ENCODE peak calls at places on chromosome 6, in six cellular contexts. S, L, G, W, F and M are unnamed samples.

GRCh38 chr6:81816387-81816786 is 63.9 kb upstream of the TENT5A start:
- DNase-seq in S (no peak), L (no peak), G (no peak), W (no peak), F (no peak), M (no peak)

GRCh38 chr6:32941412-32941784 is 570 bp upstream of the HLA-DMB start:
- DNase-seq in S (no peak), L (no peak), G (no peak), W (no peak), F (no peak), M (no peak)

GRCh38 chr6:12009904-12010634 is 2.0 kb upstream of the HIVEP1 start:
- DNase-seq in S (no peak), L (no peak), G (no peak), W (no peak), F (no peak), M (no peak)

GRCh38 chr6:139981810-139982550 is 607.5 kb upstream of the CITED2 start:
- DNase-seq in S (no peak), L (no peak), G (no peak), W (no peak), F (no peak), M (no peak)

GRCh38 chr6:38792356-38792755 is 77.2 kb downstream of the DNAH8 start:
- DNase-seq in S (no peak), L (no peak), G (no peak), W (no peak), F (no peak), M (no peak)

GRCh38 chr6:32967151-32968091 is 973 bp upstream of the BRD2 start:
- DNase-seq in S (no peak), L (peak; percentile 41), G (no peak), W (no peak), F (no peak), M (peak; percentile 52)

GRCh38 chr6:118565317-118565960 is 17.3 kb downstream of the PLN start:
- DNase-seq in S (no peak), L (no peak), G (no peak), W (no peak), F (no peak), M (no peak)

GRCh38 chr6:128327890-128328289 is 192.5 kb downstream of the PTPRK start:
- DNase-seq in S (no peak), L (no peak), G (no peak), W (no peak), F (no peak), M (no peak)

GRCh38 chr6:169847773-169848380 is 96.5 kb downstream of the ERMARD start:
- DNase-seq in S (no peak), L (no peak), G (no peak), W (no peak), F (peak; percentile 14), M (no peak)

GRCh38 chr6:131250121-131250520 is 114.9 kb downstream of the AKAP7 start:
- DNase-seq in S (peak; percentile 65), L (peak; percentile 34), G (peak; percentile 24), W (no peak), F (peak; percentile 58), M (peak; percentile 57)

GRCh38 chr6:141105481-141105880 is 1027.2 kb upstream of the GJE1 start:
- DNase-seq in S (no peak), L (no peak), G (no peak), W (no peak), F (no peak), M (no peak)

GRCh38 chr6:122405417-122405816 is 6.0 kb downstream of the HSF2 start:
- DNase-seq in S (no peak), L (no peak), G (no peak), W (no peak), F (no peak), M (no peak)

GRCh38 chr6:151180321-151180720 is 59.4 kb upstream of the AKAP12 start:
- DNase-seq in S (no peak), L (no peak), G (no peak), W (no peak), F (no peak), M (no peak)

GRCh38 chr6:157648561-157648960 is 174.5 kb upstream of the SNX9 start:
- DNase-seq in S (peak; percentile 54), L (no peak), G (no peak), W (no peak), F (no peak), M (no peak)

GRCh38 chr6:56860466-56860865 is 94.4 kb upstream of the BEND6 start:
- DNase-seq in S (no peak), L (no peak), G (no peak), W (no peak), F (no peak), M (no peak)

GRCh38 chr6:125753218-125753936 is 3.9 kb downstream of the HEY2 start:
- DNase-seq in S (no peak), L (no peak), G (no peak), W (no peak), F (no peak), M (peak; percentile 78)

GRCh38 chr6:53898026-53898795 is 103.4 kb downstream of the LRRC1 start:
- DNase-seq in S (no peak), L (no peak), G (no peak), W (no peak), F (no peak), M (no peak)

GRCh38 chr6:153069897-153070296 is 61.2 kb downstream of the RGS17 start:
- DNase-seq in S (no peak), L (no peak), G (no peak), W (no peak), F (no peak), M (no peak)

GRCh38 chr6:30685157-30685976 is 1.1 kb downstream of the PPP1R18 start:
- DNase-seq in S (peak; percentile 73), L (no peak), G (no peak), W (no peak), F (no peak), M (no peak)

GRCh38 chr6:41543087-41543486 is 3.1 kb upstream of the FOXP4 start:
- DNase-seq in S (no peak), L (no peak), G (no peak), W (no peak), F (no peak), M (no peak)

GRCh38 chr6:159527351-159527750 is 165.7 kb downstream of the SOD2 start:
- DNase-seq in S (no peak), L (no peak), G (no peak), W (no peak), F (no peak), M (no peak)
- TF ChIP-seq CTCF in S (no peak), L (no peak), G (no peak), W (no peak), F (no peak), M (no peak)

GRCh38 chr6:3296537-3297453 is 38.0 kb downstream of the PSMG4 start:
- DNase-seq in S (peak; percentile 43), L (no peak), G (no peak), W (no peak), F (no peak), M (no peak)

GRCh38 chr6:3293271-3294155 is 34.8 kb downstream of the PSMG4 start:
- DNase-seq in S (peak; percentile 51), L (no peak), G (no peak), W (no peak), F (no peak), M (peak; percentile 7)

GRCh38 chr6:3294396-3294795 is 35.6 kb downstream of the PSMG4 start:
- DNase-seq in S (peak; percentile 14), L (no peak), G (no peak), W (no peak), F (no peak), M (no peak)

GRCh38 chr6:3296113-3296512 is 37.4 kb downstream of the PSMG4 start:
- DNase-seq in S (peak; percentile 52), L (no peak), G (no peak), W (no peak), F (no peak), M (peak; percentile 27)

DNA sequence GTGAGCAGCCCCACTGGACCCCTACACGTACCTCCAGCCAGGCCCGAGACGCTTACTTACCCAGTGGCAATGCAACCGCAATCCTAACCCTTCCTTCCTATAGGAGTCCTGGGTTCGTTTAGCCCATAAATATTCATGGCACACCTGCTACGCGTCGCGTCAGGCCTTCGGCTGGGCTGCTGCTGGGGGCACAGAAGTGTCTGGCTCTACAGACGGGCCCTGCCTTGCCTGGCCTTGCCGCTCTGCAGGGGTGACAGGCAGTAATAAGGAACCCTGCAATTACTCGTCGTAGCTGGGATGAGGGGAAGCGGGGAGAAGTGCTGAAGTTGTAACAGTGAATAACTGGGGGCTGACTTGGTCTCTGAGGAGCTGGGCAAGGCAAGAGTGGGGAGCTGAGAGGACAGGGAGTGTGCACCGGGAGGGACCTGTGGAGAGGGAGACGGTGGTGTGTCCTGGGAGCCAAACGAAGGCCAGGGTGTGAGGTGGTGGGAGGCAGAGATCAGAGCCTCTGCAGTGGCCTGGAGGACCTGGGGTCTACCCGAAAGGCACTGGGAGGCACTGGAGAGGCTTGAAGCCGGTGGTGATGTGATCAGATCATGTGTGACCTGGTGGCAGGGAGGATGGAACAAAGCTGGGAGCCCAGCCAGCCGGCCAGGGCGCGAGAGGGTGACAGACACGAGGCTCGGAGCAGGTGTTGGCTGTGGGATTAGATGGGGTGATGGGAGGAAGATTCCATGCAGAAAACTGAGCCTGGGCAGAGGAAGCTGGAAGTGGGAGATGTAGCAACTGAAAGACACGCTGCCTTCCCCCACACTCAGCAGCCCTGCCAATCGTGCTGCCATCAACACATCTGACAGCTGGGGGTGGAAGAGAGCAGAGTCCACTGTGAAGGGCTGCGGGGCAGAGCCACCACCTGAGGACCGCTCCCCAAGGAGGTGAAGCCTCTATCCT is 36.4 kb downstream of the PSMG4 start:
- DNase-seq in S (peak; percentile 50), L (no peak), G (peak; percentile 72), W (no peak), F (no peak), M (no peak)
- TF ChIP-seq CTCF in S (no peak), L (no peak), G (peak; percentile 33), W (no peak), F (no peak), M (no peak)

GRCh38 chr6:25025919-25026301 is 90.2 kb upstream of the RIPOR2 start:
- DNase-seq in S (no peak), L (no peak), G (no peak), W (no peak), F (no peak), M (no peak)

GRCh38 chr6:25025248-25025918 is 89.6 kb upstream of the RIPOR2 start:
- DNase-seq in S (no peak), L (no peak), G (no peak), W (no peak), F (no peak), M (no peak)

GRCh38 chr6:25027221-25027916 is 91.6 kb upstream of the RIPOR2 start:
- DNase-seq in S (no peak), L (no peak), G (no peak), W (no peak), F (peak; percentile 39), M (no peak)

GRCh38 chr6:25028346-25028745 is 92.6 kb upstream of the RIPOR2 start:
- DNase-seq in S (no peak), L (no peak), G (no peak), W (no peak), F (no peak), M (no peak)

DNA sequence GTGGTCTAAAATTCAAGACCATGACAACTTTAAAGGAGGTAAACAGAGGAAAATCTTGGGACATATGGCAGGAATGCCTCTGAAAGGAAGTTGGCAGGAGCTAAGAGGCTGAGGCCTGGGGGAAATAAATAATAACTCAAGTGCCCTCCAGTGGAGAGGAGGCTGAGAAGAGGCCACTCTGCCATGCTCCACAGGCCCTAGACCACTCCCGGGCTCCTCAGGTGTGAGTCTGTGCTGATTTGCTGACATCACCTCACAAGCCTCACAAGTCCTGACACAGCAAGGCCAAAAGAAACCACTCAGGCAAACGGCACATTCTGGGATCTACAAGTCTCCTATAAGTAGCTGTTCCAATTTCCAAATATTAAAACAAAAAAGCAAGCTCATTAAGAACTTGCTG is 91.0 kb upstream of the RIPOR2 start:
- DNase-seq in S (no peak), L (no peak), G (no peak), W (no peak), F (no peak), M (no peak)
- TF ChIP-seq CTCF in S (no peak), L (no peak), G (no peak), W (no peak), F (no peak), M (no peak)

GRCh38 chr6:89081423-89082322 is 1.1 kb downstream of the PNRC1 start:
- DNase-seq in S (peak; percentile 100), L (peak; percentile 99), G (peak; percentile 100), W (peak; percentile 96), F (peak; percentile 100), M (peak; percentile 99)
- TF ChIP-seq CTCF in S (no peak), L (no peak), G (no peak), W (no peak), F (no peak), M (no peak)